ENCODE peak calls at places on chromosome 20, in seven cellular contexts. A, S, D, H, T, R and P are unnamed samples.

GRCh38 chr20:9912858-9913434 is 74.1 kb upstream of the PAK5 start:
- DNase-seq in T (no peak), A (peak), R (peak), H (no peak), S (peak), D (peak), P (peak)

GRCh38 chr20:25197173-25197869 is 1.8 kb downstream of the ENTPD6 start:
- DNase-seq in R (no peak), D (no peak), S (no peak), H (no peak), T (no peak), A (no peak), P (peak)

GRCh38 chr20:52793339-52793963 is 178.7 kb upstream of the TSHZ2 start:
- DNase-seq in D (no peak), A (no peak), T (no peak), S (no peak), H (no peak), R (no peak), P (no peak)

GRCh38 chr20:3871549-3872265 is 17.5 kb upstream of the PANK2 start:
- DNase-seq in T (no peak), S (no peak), R (peak), H (peak), A (peak), D (peak), P (no peak)

GRCh38 chr20:35947907-35948306 is 6.4 kb downstream of the SCAND1 start:
- DNase-seq in T (no peak), S (no peak), D (no peak), A (peak), H (no peak), R (no peak), P (no peak)

GRCh38 chr20:36644713-36645109 is 1.3 kb downstream of the SLA2 start:
- DNase-seq in H (no peak), A (no peak), T (no peak), R (no peak), D (no peak), S (no peak), P (no peak)

GRCh38 chr20:25310268-25310920 is 62.5 kb downstream of the PYGB start:
- DNase-seq in S (no peak), T (no peak), D (peak), R (peak), A (peak), H (peak), P (peak)

GRCh38 chr20:1619861-1620444 is at the start of gene SIRPB1:
- DNase-seq in H (peak), S (no peak), T (no peak), D (no peak), R (no peak), A (no peak), P (no peak)

GRCh38 chr20:20505554-20505953 is 137.7 kb downstream of the INSM1 start:
- DNase-seq in S (no peak), D (no peak), T (no peak), H (no peak), R (no peak), A (no peak), P (no peak)

GRCh38 chr20:59351148-59352040 is 51.0 kb downstream of the EDN3 start:
- DNase-seq in S (no peak), H (no peak), R (peak), A (peak), T (no peak), D (no peak), P (no peak)

GRCh38 chr20:48656661-48657211 is 171.1 kb downstream of the PREX1 start:
- DNase-seq in T (no peak), A (no peak), S (peak), H (no peak), R (peak), D (peak), P (peak)

GRCh38 chr20:32316667-32317066 is 39.2 kb downstream of the KIF3B start:
- DNase-seq in S (no peak), T (no peak), R (no peak), D (no peak), H (peak), A (peak), P (no peak)

GRCh38 chr20:3194617-3195280 is 9.7 kb downstream of the DDRGK1 start:
- DNase-seq in A (no peak), R (no peak), T (no peak), D (no peak), H (no peak), S (no peak), P (no peak)

GRCh38 chr20:23889775-23890187 is 10.2 kb upstream of the CST5 start:
- DNase-seq in T (no peak), D (peak), H (peak), S (no peak), A (peak), R (peak), P (peak)

GRCh38 chr20:64035066-64035932 is 683 bp upstream of the C20orf204 start:
- DNase-seq in D (no peak), A (no peak), H (no peak), T (no peak), S (no peak), R (no peak), P (no peak)

GRCh38 chr20:40860487-40860902 is 168.1 kb upstream of the TOP1 start:
- DNase-seq in H (no peak), S (no peak), R (no peak), A (peak), D (peak), T (no peak), P (peak)

GRCh38 chr20:37096415-37097039 is 730 bp upstream of the RBL1 start:
- DNase-seq in S (no peak), D (no peak), R (no peak), H (no peak), A (no peak), T (no peak), P (no peak)

GRCh38 chr20:52056203-52057062 is 135.1 kb downstream of the ZFP64 start:
- DNase-seq in D (peak), S (no peak), H (no peak), T (no peak), A (peak), R (peak), P (no peak)

GRCh38 chr20:2022163-2022562 is 28.3 kb upstream of the PDYN start:
- DNase-seq in T (no peak), D (peak), R (no peak), H (no peak), S (no peak), A (no peak), P (no peak)

GRCh38 chr20:19735446-19735845 is 22.6 kb upstream of the RIN2 start:
- DNase-seq in S (peak), A (peak), D (peak), H (peak), R (peak), T (no peak), P (peak)

GRCh38 chr20:4951299-4951698 is 50.0 kb downstream of the SLC23A2 start:
- DNase-seq in S (peak), H (peak), D (peak), T (no peak), R (peak), A (peak), P (no peak)

GRCh38 chr20:35329435-35330139 is 37.4 kb upstream of the FAM83C start:
- DNase-seq in H (no peak), A (no peak), R (peak), D (peak), T (no peak), S (no peak), P (peak)

GRCh38 chr20:23343590-23343989 is 7.0 kb upstream of the NXT1 start:
- DNase-seq in T (no peak), D (no peak), A (no peak), H (no peak), R (no peak), S (no peak), P (no peak)

GRCh38 chr20:36792422-36792821 is 18.9 kb upstream of the DSN1 start:
- DNase-seq in A (peak), S (peak), T (no peak), H (peak), D (peak), R (peak), P (peak)

GRCh38 chr20:47466704-47467459 is 34.8 kb upstream of the NCOA3 start:
- DNase-seq in S (no peak), R (no peak), H (no peak), A (no peak), T (no peak), D (no peak), P (no peak)

GRCh38 chr20:43507150-43508080 is at the start of gene L3MBTL1:
- DNase-seq in T (peak), S (peak), H (no peak), A (no peak), R (peak), D (peak), P (peak)

DNA sequence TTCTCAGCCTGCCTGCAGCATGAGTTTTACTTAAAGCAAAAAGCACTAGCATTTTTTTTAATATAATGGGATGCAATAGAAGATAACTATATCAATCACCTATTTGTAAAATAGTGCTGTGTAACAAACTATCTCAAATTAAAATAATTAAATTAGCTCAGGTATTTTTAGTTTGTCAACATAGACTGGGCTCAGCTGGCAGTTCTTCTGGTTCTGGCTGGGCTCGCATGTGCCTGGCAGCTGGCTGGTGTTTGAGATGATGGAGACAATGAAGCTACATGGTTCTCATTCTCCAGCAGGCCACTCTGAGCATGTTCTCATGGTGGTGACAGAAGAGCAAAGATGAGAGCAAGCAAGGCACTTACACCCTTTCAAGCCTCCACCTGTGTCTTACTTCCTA is 181.0 kb downstream of the PLCB1 start:
- DNase-seq in S (no peak), A (no peak), H (no peak), R (no peak), T (no peak), D (no peak), P (no peak)
- TF ChIP-seq CTCF in S (no peak), A (no peak), H (no peak), R (no peak), T (no peak), D (no peak), P (no peak)

GRCh38 chr20:45294003-45294368 is 12.7 kb upstream of the RBPJL start:
- DNase-seq in R (no peak), S (no peak), A (no peak), H (no peak), D (no peak), T (no peak), P (no peak)
- TF ChIP-seq CTCF in R (no peak), S (no peak), A (peak), H (peak), D (no peak), T (peak), P (no peak)

GRCh38 chr20:57498425-57499400 is 26.2 kb downstream of the CTCFL start:
- DNase-seq in D (peak), T (no peak), H (no peak), R (no peak), A (peak), S (no peak), P (peak)
- TF ChIP-seq CTCF in D (peak), T (peak), H (peak), R (peak), A (peak), S (peak), P (peak)

GRCh38 chr20:39040116-39040515 is 78.0 kb downstream of the DHX35 start:
- DNase-seq in S (no peak), A (no peak), H (no peak), T (no peak), R (no peak), D (no peak), P (no peak)
- TF ChIP-seq CTCF in S (no peak), A (no peak), H (no peak), T (no peak), R (no peak), D (no peak), P (no peak)

GRCh38 chr20:62832212-62832922 is 15.5 kb downstream of the COL9A3 start:
- DNase-seq in A (no peak), T (no peak), H (peak), R (no peak), S (peak), D (peak), P (peak)
- TF ChIP-seq CTCF in A (no peak), T (no peak), H (no peak), R (no peak), S (no peak), D (no peak), P (no peak)

DNA sequence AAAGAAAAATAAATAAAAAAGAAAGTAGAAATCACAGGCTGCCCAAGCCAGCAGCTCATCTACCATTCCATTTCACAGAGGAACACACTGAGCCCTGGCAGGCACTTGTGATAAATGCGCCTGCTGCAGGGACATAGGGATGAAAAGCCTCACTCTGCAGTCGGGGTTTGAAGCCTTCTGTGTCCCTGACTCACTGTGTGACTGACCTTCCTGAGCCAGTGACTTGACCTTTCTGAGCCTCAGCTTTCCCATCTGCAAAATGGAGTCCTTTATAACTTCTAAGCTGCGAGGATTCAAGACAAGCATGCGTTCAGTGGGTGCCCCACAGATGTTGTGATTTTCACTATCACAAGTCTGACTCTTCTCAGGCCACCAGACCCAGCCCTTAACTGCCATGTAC is 5.5 kb downstream of the TGM2 start:
- DNase-seq in H (no peak), R (no peak), D (no peak), S (no peak), A (no peak), T (no peak), P (no peak)
- TF ChIP-seq CTCF in H (no peak), R (no peak), D (no peak), S (no peak), A (no peak), T (no peak), P (no peak)

GRCh38 chr20:60993647-60994046 is 258.4 kb upstream of the CDH4 start:
- DNase-seq in R (peak), D (peak), S (no peak), H (peak), T (no peak), A (no peak), P (no peak)
- TF ChIP-seq CTCF in R (peak), D (peak), S (no peak), H (no peak), T (peak), A (peak), P (no peak)

DNA sequence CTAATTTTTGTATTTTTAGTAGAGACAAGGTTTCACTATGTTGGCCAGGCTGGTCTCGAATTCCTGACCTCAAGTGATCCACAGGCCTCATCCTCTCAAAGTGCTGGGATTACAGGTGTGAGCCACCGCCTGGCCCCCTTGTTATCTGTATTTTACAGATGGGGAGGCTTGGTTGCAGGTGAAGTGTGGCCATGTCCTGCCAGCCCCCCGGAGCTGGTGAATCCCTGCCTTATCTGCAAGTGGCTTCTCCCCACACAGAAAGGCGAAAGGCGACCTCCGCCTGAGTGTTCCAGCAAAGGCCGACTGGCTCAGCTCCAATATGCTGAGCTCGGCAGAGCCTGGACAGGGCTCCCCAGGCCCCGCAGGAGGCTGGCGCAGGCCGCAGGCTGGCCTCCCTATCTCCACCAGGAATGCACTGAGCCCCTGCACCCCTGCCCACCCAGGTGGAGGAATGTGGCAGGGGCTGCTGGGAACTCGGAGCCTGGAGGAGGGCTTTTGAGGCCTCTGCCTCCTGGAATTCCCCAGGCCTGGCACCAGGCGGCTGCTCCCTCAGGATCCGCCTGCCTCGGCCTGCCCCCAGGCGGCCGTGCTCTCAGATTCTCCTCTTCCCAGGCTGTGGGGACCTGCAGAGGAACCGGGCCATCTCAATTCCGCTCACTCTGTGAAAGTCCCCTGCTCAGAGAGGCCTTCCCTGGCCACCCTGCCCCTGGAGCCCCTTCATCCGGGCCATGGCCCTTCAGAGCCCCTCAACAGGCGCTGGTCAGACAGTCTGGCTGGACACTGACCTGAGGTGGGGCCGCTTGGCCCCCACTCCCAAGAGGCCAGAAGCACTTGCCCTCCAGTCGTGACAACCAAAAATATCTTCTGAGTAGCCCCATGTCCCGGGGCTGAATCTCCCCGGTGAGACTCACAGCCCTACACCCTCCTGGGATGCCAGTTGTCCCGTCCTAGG is 9.3 kb upstream of the LAMA5 start:
- DNase-seq in H (no peak), R (no peak), A (no peak), D (peak), S (peak), T (no peak), P (peak)
- TF ChIP-seq CTCF in H (no peak), R (peak), A (peak), D (no peak), S (peak), T (peak), P (peak)

GRCh38 chr20:17898548-17898994 is 70.0 kb downstream of the SNX5 start:
- DNase-seq in D (peak), T (no peak), R (peak), H (peak), A (peak), S (peak), P (peak)
- TF ChIP-seq CTCF in D (peak), T (peak), R (peak), H (peak), A (peak), S (peak), P (no peak)

GRCh38 chr20:17524551-17524950 is 6.6 kb downstream of the BFSP1 start:
- DNase-seq in A (no peak), S (no peak), D (no peak), T (no peak), R (no peak), H (no peak), P (no peak)
- TF ChIP-seq CTCF in A (no peak), S (no peak), D (no peak), T (no peak), R (no peak), H (no peak), P (no peak)